ENCODE peak calls at places on chromosome 3, in eight cellular contexts. N is PC-9; Z is naive thymus-derived CD8-positive, alpha-beta T cell; E is SW480; I is D341Med; U is lower lobe of right lung; H is progenitor cell of endocrine pancreas; S is endothelial cell. D is an unnamed sample.

GRCh38 chr3:168847293-168847883 is 751.7 kb upstream of the GOLIM4 start:
- DNase-seq in Z (no peak), H (no peak), N (peak), E (peak), S (peak), I (peak), U (no peak), D (peak)

GRCh38 chr3:11624704-11625375 is 18.9 kb downstream of the VGLL4 start:
- DNase-seq in S (no peak), H (no peak), U (no peak), I (no peak), N (no peak), Z (peak), E (peak), D (no peak)

GRCh38 chr3:108552267-108553159 is 36.7 kb downstream of the CIP2A start:
- DNase-seq in I (no peak), U (no peak), E (peak), N (no peak), S (peak), H (no peak), Z (no peak), D (no peak)

GRCh38 chr3:151203053-151203420 is at the start of gene GPR171:
- DNase-seq in H (no peak), S (no peak), I (no peak), E (no peak), U (no peak), Z (peak), N (no peak), D (no peak)

GRCh38 chr3:155370764-155371503 is 77.5 kb upstream of the STRIT1 start:
- DNase-seq in S (no peak), U (no peak), Z (no peak), E (no peak), H (no peak), I (no peak), N (no peak), D (no peak)

GRCh38 chr3:69219101-69219708 is 96.8 kb upstream of the LMOD3 start:
- DNase-seq in I (no peak), H (no peak), S (no peak), E (no peak), U (no peak), N (no peak), Z (no peak), D (no peak)

GRCh38 chr3:184361532-184361931 is at the start of the genes CLCN2 and POLR2H:
- DNase-seq in N (peak), H (peak), I (peak), E (peak), U (peak), S (peak), Z (no peak), D (peak)

GRCh38 chr3:153028336-153028735 is 133.7 kb upstream of the RAP2B start:
- DNase-seq in H (no peak), Z (no peak), E (no peak), U (no peak), I (no peak), S (no peak), N (no peak), D (no peak)

GRCh38 chr3:32140943-32141342 is 34.5 kb downstream of the GPD1L start:
- DNase-seq in Z (no peak), U (no peak), N (no peak), H (no peak), I (no peak), S (no peak), E (no peak), D (no peak)

GRCh38 chr3:76083992-76084391 is 298.6 kb upstream of the ZNF717 start:
- DNase-seq in N (no peak), E (no peak), H (no peak), S (no peak), U (no peak), Z (no peak), I (no peak), D (no peak)

GRCh38 chr3:40672861-40673260 is 148.1 kb downstream of the ZNF621 start:
- DNase-seq in Z (no peak), I (no peak), E (no peak), U (no peak), N (no peak), H (no peak), S (no peak), D (no peak)

GRCh38 chr3:159669024-159669476 is 319.6 kb upstream of the IL12A start:
- DNase-seq in I (no peak), N (no peak), Z (no peak), E (no peak), S (no peak), H (no peak), U (no peak), D (no peak)

GRCh38 chr3:107264888-107265287 is 112.4 kb upstream of the CCDC54 start:
- DNase-seq in Z (no peak), U (no peak), E (no peak), I (no peak), N (no peak), H (no peak), S (no peak), D (no peak)

GRCh38 chr3:14630404-14631100 is 21.0 kb upstream of the CCDC174 start:
- DNase-seq in E (no peak), I (no peak), Z (no peak), S (no peak), U (no peak), H (no peak), N (no peak), D (no peak)

GRCh38 chr3:56980798-56981390 is 79.6 kb upstream of the SPATA12 start:
- DNase-seq in H (no peak), I (no peak), U (no peak), E (peak), N (peak), S (no peak), Z (no peak), D (no peak)

GRCh38 chr3:47715928-47716327 is 65.8 kb downstream of the SMARCC1 start:
- DNase-seq in U (no peak), I (no peak), E (no peak), N (peak), S (no peak), H (no peak), Z (no peak), D (no peak)

GRCh38 chr3:4772858-4773257 is 206.4 kb upstream of the BHLHE40 start:
- DNase-seq in E (no peak), N (no peak), S (no peak), Z (no peak), H (no peak), U (no peak), I (no peak), D (no peak)

GRCh38 chr3:172181936-172182708 is 142.7 kb downstream of the FNDC3B start:
- DNase-seq in E (peak), Z (no peak), N (no peak), S (peak), U (no peak), I (no peak), H (no peak), D (no peak)

GRCh38 chr3:196215493-196215892 is 841 bp upstream of the SLC51A start:
- DNase-seq in U (no peak), S (no peak), I (no peak), N (no peak), H (no peak), Z (no peak), E (no peak), D (no peak)

GRCh38 chr3:59472541-59472940 is 422.7 kb upstream of the CFAP20DC start:
- DNase-seq in U (no peak), I (no peak), Z (no peak), E (no peak), N (no peak), S (no peak), H (no peak), D (no peak)

GRCh38 chr3:133506215-133506901 is 67.1 kb upstream of the CDV3 start:
- DNase-seq in H (no peak), U (no peak), S (no peak), Z (peak), E (no peak), I (no peak), N (no peak), D (no peak)

GRCh38 chr3:53617893-53618523 is 123.6 kb downstream of the CACNA1D start:
- DNase-seq in S (no peak), Z (no peak), I (no peak), H (no peak), E (no peak), U (no peak), N (no peak), D (no peak)

GRCh38 chr3:69009559-69010410 is 3.7 kb downstream of the EOGT start:
- DNase-seq in U (no peak), Z (no peak), E (no peak), S (peak), I (no peak), H (no peak), N (no peak), D (no peak)

GRCh38 chr3:133754973-133755828 is 9.0 kb downstream of the TF start:
- DNase-seq in I (no peak), U (no peak), S (no peak), H (no peak), N (no peak), E (no peak), Z (no peak), D (no peak)

GRCh38 chr3:69012836-69013255 is 638 bp downstream of the EOGT start:
- DNase-seq in H (peak), S (peak), N (no peak), Z (no peak), U (peak), I (no peak), E (peak), D (peak)

GRCh38 chr3:14532691-14533456 is 7.3 kb downstream of the GRIP2 start:
- DNase-seq in E (peak), U (no peak), I (peak), Z (no peak), S (peak), H (no peak), N (peak), D (no peak)

GRCh38 chr3:27985369-27986035 is 255.9 kb upstream of the CMC1 start:
- DNase-seq in Z (no peak), N (no peak), H (no peak), E (no peak), I (no peak), S (no peak), U (no peak), D (no peak)

GRCh38 chr3:7536510-7536909 is 675.6 kb downstream of the GRM7 start:
- DNase-seq in U (no peak), I (no peak), E (no peak), S (no peak), Z (no peak), N (no peak), H (no peak), D (no peak)

GRCh38 chr3:29412117-29412516 is 131.2 kb downstream of the RBMS3 start:
- DNase-seq in U (no peak), H (no peak), Z (no peak), S (no peak), I (no peak), N (no peak), E (no peak), D (no peak)

D was measured in neural crest cell.